ENCODE peak calls at places on chromosomes 13 and 19, in eight cellular contexts. C, O, B, D, F, R, I and Z are unnamed samples.

GRCh38 chr19:36547001-36547732 is 19.1 kb upstream of the ZNF260 start:
- DNase-seq in C (no peak), B (no peak), R (peak), O (no peak), D (no peak), I (peak), F (peak), Z (no peak)

GRCh38 chr19:49425922-49426592 is 869 bp downstream of the GFY start:
- DNase-seq in C (peak), D (no peak), I (peak), B (no peak), F (no peak), R (no peak), O (no peak), Z (no peak)

GRCh38 chr13:60146491-60146890 is 17.2 kb downstream of the DIAPH3 start:
- DNase-seq in F (peak), R (peak), B (no peak), O (no peak), I (peak), C (no peak), D (no peak), Z (no peak)

GRCh38 chr13:114132419-114133121 is at the start of gene RASA3:
- DNase-seq in C (peak), R (peak), O (no peak), F (peak), D (no peak), B (peak), I (peak), Z (peak)

GRCh38 chr19:27966390-27966816 is 1246.5 kb downstream of the UQCRFS1 start:
- DNase-seq in F (peak), R (peak), D (no peak), C (no peak), O (no peak), B (no peak), I (peak), Z (peak)

GRCh38 chr19:38759590-38760003 is 13.7 kb downstream of the LGALS7 start:
- DNase-seq in F (no peak), I (no peak), R (no peak), B (no peak), O (no peak), C (no peak), D (no peak), Z (peak)

GRCh38 chr19:19257836-19258588 is 15.1 kb downstream of the TM6SF2 start:
- DNase-seq in O (no peak), D (no peak), I (no peak), C (no peak), R (no peak), F (no peak), B (no peak), Z (no peak)

GRCh38 chr19:51926784-51927741 is at the start of gene ZNF613:
- DNase-seq in F (peak), I (peak), R (peak), D (peak), C (peak), B (peak), O (peak), Z (peak)

GRCh38 chr13:40464349-40464748 is 202.1 kb downstream of the FOXO1 start:
- DNase-seq in B (no peak), D (no peak), O (no peak), I (no peak), C (no peak), F (no peak), R (no peak), Z (no peak)

GRCh38 chr13:35761440-35762252 is 285.2 kb upstream of the MAB21L1 start:
- DNase-seq in I (no peak), C (no peak), F (no peak), R (no peak), O (no peak), B (no peak), D (no peak), Z (no peak)

GRCh38 chr19:33639034-33639681 is 17.4 kb downstream of the CHST8 start:
- DNase-seq in B (no peak), I (no peak), O (no peak), D (no peak), R (no peak), C (no peak), F (no peak), Z (no peak)

GRCh38 chr19:21587117-21587461 is 81.7 kb downstream of the ZNF429 start:
- DNase-seq in I (no peak), R (no peak), D (no peak), C (no peak), O (no peak), F (no peak), B (no peak), Z (no peak)

GRCh38 chr13:109577191-109577700 is 209.1 kb downstream of the IRS2 start:
- DNase-seq in R (no peak), D (no peak), C (no peak), I (no peak), F (no peak), O (no peak), B (no peak), Z (no peak)

GRCh38 chr13:55403887-55404487 is 1736.7 kb upstream of the PRR20A start:
- DNase-seq in C (no peak), B (no peak), D (no peak), F (no peak), I (no peak), O (no peak), R (no peak), Z (no peak)

GRCh38 chr13:111383591-111384440 is 63.4 kb downstream of the TEX29 start:
- DNase-seq in R (no peak), O (no peak), C (no peak), F (no peak), D (no peak), I (no peak), B (no peak), Z (no peak)

GRCh38 chr13:109938255-109938936 is 152.0 kb upstream of the IRS2 start:
- DNase-seq in C (no peak), D (peak), I (peak), O (peak), F (peak), B (no peak), R (peak), Z (peak)

GRCh38 chr13:42553098-42554046 is 20.6 kb upstream of the TNFSF11 start:
- DNase-seq in R (peak), D (no peak), I (peak), O (no peak), B (no peak), C (no peak), F (peak), Z (peak)

GRCh38 chr13:114249062-114249461 is 14.4 kb downstream of the CDC16 start:
- DNase-seq in C (no peak), D (no peak), I (no peak), R (no peak), B (no peak), F (no peak), O (peak), Z (no peak)

GRCh38 chr13:101382701-101383100 is 33.6 kb downstream of the NALCN start:
- DNase-seq in F (no peak), C (no peak), R (peak), I (peak), D (no peak), O (no peak), B (no peak), Z (no peak)

GRCh38 chr13:54592201-54592600 is 1563.6 kb downstream of the OLFM4 start:
- DNase-seq in F (no peak), B (no peak), C (no peak), O (no peak), R (no peak), D (no peak), I (no peak), Z (no peak)

GRCh38 chr19:38841787-38842438 is 7.9 kb downstream of the HNRNPL start:
- DNase-seq in I (no peak), D (no peak), C (no peak), O (no peak), F (no peak), R (no peak), B (no peak), Z (no peak)

GRCh38 chr19:44401787-44402115 is 343 bp upstream of the ZNF285 start:
- DNase-seq in F (no peak), C (no peak), R (no peak), I (no peak), B (no peak), D (no peak), O (no peak), Z (no peak)

GRCh38 chr13:32234914-32235313 is 80.2 kb downstream of the ZAR1L start:
- DNase-seq in R (no peak), B (no peak), D (no peak), F (peak), I (no peak), C (no peak), O (no peak), Z (no peak)

DNA sequence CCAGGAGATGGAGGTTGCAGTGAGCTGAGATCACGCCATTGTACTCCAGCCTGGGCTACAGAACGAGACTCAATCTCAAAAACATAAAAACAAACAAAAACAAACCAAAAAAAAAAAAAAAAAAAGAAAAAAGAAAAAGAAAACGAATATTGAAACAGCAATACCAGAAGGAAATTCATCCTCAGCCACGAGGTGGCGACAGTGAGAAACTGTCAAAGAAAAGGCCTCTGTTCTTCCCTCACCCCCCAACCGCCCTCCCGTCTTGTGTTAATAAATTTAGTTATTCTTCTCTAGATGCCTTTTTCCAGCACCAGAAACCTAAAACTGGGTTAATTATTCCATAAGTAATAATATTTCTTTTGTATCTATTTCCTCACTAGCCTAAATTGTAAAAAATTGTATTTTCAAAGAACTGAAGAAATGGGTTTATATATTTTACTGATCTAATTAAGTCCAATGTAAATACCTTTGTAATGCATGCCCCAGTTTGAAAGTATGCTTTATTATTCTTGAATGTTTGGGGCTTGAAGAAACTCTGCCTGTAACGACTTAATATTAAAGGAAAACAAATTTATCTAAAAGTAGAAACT is 38.6 kb downstream of the LIG4 start:
- DNase-seq in R (peak), I (peak), D (no peak), O (no peak), F (no peak), B (no peak), C (no peak), Z (peak)
- TF ChIP-seq CTCF in R (peak), I (peak), D (peak), O (peak), F (peak), B (peak), C (peak), Z (peak)

GRCh38 chr19:15427991-15428471 is 9.2 kb upstream of the AKAP8L start:
- DNase-seq in D (no peak), I (no peak), O (no peak), R (no peak), F (no peak), C (no peak), B (no peak), Z (no peak)

GRCh38 chr19:15427350-15427700 is 8.5 kb upstream of the AKAP8L start:
- DNase-seq in C (no peak), R (no peak), D (no peak), F (no peak), I (no peak), B (no peak), O (no peak), Z (no peak)

GRCh38 chr19:15424692-15425272 is 6.0 kb upstream of the AKAP8L start:
- DNase-seq in I (no peak), D (no peak), B (no peak), F (no peak), C (no peak), R (no peak), O (no peak), Z (no peak)

GRCh38 chr19:15425321-15425950 is 6.6 kb upstream of the AKAP8L start:
- DNase-seq in I (no peak), R (no peak), C (no peak), D (no peak), B (no peak), F (no peak), O (no peak), Z (no peak)

DNA sequence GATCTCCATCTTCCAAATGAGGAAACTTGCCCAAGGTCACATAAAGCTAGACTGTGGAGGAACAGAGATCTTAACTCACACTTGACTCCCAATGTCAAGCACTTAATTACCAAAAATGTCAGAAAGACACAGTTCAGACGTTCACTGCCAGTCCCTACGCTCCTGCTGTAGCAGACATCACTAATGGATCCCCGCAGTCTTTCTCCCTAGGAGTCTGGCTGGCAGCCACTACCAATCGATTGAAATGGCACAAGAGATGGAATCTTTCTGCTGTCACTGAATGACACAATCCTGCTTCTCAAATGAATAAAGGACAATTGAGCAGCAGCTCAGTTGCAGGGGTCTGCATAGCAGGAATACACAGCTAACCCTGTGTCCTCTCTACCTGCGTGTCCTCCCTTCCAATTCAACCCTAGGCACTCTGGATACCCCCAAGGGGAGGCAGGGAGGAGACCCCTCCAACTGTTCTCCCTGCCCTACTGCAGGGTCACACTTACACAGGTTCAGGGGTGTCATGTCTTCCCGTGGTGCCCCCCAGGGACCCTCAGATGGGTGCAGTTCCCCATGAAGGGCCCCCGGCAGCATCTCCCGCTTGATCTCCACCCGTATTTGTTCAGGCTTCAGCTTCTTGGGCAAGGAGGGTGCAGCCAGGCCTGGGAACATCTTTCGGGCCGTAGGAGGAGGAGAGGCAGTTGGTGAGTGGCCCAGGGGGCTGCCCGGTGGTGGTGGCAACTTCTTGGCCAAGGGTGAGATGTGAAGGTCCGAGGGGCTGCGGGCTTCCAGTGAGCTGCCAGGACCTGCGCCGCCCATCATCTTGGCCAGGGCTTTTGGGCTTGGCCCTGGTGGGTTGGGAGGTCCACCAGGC is 7.9 kb upstream of the AKAP8L start:
- DNase-seq in O (no peak), I (no peak), F (no peak), C (no peak), D (no peak), R (no peak), B (no peak), Z (no peak)
- TF ChIP-seq CTCF in O (no peak), I (no peak), F (no peak), C (no peak), D (no peak), R (no peak), B (no peak), Z (no peak)

DNA sequence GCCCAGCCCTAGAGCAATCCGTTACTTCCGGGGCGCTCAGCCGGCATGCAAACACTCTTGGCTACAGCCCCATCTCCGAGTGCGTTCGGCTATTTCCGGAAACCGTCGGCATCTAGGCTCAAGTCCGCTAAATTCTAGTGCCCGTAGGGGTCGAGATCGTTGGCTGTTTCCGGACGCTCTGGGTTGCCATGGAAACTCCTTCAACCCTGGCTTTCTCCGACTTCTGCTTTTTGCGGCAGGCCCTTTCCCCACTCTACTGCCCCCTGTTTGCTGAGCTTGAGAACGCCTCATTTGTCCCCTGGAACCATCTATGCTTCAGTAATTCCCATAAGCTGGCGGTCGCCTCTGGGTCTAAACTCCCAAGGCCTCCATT is 533 bp upstream of the PIK3R2 start:
- DNase-seq in O (peak), I (peak), F (peak), C (peak), B (peak), R (peak), D (peak), Z (peak)
- TF ChIP-seq CTCF in O (peak), I (peak), F (peak), C (peak), B (peak), R (peak), D (peak), Z (peak)

DNA sequence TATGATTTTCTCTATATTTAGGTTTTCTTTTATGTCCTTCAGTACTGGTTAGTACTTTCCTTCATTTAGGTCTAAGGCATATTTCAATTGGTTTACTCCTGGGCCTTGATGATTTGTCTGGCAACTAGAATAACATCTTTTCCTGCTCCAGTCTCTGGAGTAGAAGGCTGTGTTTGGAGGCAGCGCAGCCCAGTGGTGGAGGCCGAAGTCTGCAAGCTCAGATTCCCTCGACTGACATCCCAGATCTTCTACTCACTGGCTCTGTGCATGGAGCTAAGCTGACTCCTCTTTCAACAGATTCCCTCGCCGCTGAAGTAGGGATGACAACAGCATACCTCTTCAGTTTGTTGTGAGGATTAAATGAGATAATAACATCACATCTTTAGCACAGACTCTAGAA is 141.0 kb downstream of the RAP2A start:
- DNase-seq in F (peak), D (no peak), B (no peak), O (no peak), R (peak), I (peak), C (peak), Z (peak)
- TF ChIP-seq CTCF in F (peak), D (peak), B (peak), O (peak), R (peak), I (peak), C (peak), Z (peak)

GRCh38 chr13:81051873-81052272 is 710.9 kb upstream of the SPRY2 start:
- DNase-seq in R (peak), B (no peak), D (no peak), F (no peak), O (no peak), C (no peak), I (peak), Z (no peak)
- TF ChIP-seq CTCF in R (peak), B (no peak), D (no peak), F (peak), O (peak), C (no peak), I (peak), Z (peak)

DNA sequence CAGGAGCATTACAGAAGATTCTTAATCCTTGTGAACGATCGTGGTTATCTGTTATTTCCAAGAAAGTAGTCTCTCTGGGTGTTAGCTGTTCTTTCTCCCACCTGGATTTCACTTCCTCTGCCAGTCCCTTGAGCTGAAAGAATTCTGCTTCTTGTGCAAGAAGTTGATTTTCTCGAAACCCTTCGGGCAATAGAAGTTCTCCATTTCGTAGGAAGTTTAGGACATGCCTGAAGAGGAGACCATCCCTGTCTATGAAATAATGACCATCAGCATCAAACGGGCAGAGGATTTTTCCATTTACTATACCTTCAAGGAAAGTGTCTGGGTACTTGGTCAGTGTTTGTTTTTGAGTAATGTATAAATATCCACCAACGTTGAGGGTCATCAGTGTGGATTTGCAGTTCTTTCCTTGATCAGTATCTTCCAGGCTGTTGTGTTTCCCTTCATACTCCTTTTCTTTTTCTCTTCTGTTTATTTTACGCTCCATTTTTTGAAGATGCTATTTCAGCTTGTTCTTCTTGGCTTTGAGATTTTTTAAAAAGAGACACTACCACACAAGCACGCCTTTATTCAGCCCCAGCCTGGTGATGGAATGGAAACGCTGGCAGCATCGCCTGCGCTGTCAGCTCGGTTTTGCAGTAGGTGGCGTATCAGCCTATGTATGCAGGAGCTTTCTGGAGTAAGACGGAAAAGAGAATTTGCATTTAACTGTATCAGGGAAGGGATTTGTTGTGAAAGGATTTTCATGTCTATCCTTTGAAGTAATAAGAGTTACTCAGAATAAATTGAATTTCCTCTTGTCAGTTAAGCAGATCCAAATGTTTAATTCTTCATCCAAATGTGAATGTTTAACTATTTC is 6.5 kb downstream of the KCTD4 start:
- DNase-seq in R (peak), B (no peak), I (peak), F (peak), D (no peak), O (no peak), C (no peak), Z (peak)
- TF ChIP-seq CTCF in R (peak), B (no peak), I (peak), F (peak), D (peak), O (peak), C (no peak), Z (peak)

GRCh38 chr19:4606921-4607678 is 32.2 kb upstream of the TNFAIP8L1 start:
- DNase-seq in O (no peak), D (no peak), R (no peak), F (no peak), B (no peak), I (no peak), C (no peak), Z (peak)
- TF ChIP-seq CTCF in O (no peak), D (no peak), R (no peak), F (no peak), B (no peak), I (no peak), C (no peak), Z (no peak)

GRCh38 chr19:50910722-50911121 is 473 bp downstream of the KLK4 start:
- DNase-seq in F (no peak), C (no peak), O (no peak), R (no peak), I (no peak), B (no peak), D (no peak), Z (no peak)

GRCh38 chr19:50909240-50910070 is 1.7 kb downstream of the KLK4 start:
- DNase-seq in R (peak), O (no peak), F (no peak), B (peak), I (peak), C (peak), D (no peak), Z (peak)

GRCh38 chr19:50902640-50903039 is 8.6 kb downstream of the KLK4 start:
- DNase-seq in C (no peak), D (no peak), B (no peak), I (no peak), F (no peak), R (no peak), O (no peak), Z (no peak)

GRCh38 chr19:50908311-50908710 is 2.9 kb downstream of the KLK4 start:
- DNase-seq in C (no peak), B (no peak), O (no peak), I (no peak), D (no peak), R (no peak), F (no peak), Z (no peak)

GRCh38 chr19:50906217-50906616 is 5.0 kb downstream of the KLK4 start:
- DNase-seq in C (no peak), I (no peak), R (peak), O (no peak), B (no peak), D (no peak), F (no peak), Z (peak)
- TF ChIP-seq CTCF in C (peak), I (peak), R (peak), O (peak), B (peak), D (peak), F (peak), Z (peak)